ENCODE peak calls at places on chromosomes 7 and 10, in nine cellular contexts. S, A, N, F, I, J, R, O and E are unnamed samples.

GRCh38 chr10:130137077-130137448 is 872 bp downstream of the GLRX3 start:
- DNase-seq in N (peak; percentile 48), I (no peak), A (no peak), J (peak; percentile 55), F (no peak), R (no peak), S (peak; percentile 30), O (no peak), E (no peak)

GRCh38 chr10:29996842-29997123 is 62.6 kb downstream of the JCAD start:
- DNase-seq in R (no peak), N (no peak), S (no peak), O (no peak), F (no peak), A (no peak), J (no peak), I (no peak), E (no peak)

GRCh38 chr10:59064759-59065498 is 111.5 kb upstream of the PHYHIPL start:
- DNase-seq in A (no peak), I (no peak), R (no peak), F (no peak), N (no peak), S (no peak), J (no peak), O (no peak), E (no peak)

GRCh38 chr7:14196555-14196954 is 207.1 kb upstream of the ETV1 start:
- DNase-seq in S (no peak), J (no peak), R (no peak), I (no peak), N (peak; percentile 12), O (no peak), A (no peak), F (no peak), E (no peak)

GRCh38 chr7:151857412-151857811 is 19.5 kb downstream of the PRKAG2 start:
- DNase-seq in N (no peak), S (no peak), O (no peak), J (no peak), A (no peak), I (no peak), F (no peak), R (no peak), E (no peak)

GRCh38 chr10:88931548-88931947 is 21.0 kb downstream of the ACTA2 start:
- DNase-seq in R (no peak), F (no peak), N (peak; percentile 25), A (no peak), J (no peak), I (no peak), S (no peak), O (no peak), E (no peak)

GRCh38 chr10:124745678-124746077 is 1.5 kb upstream of the FAM53B start:
- DNase-seq in F (no peak), N (peak; percentile 72), R (no peak), I (no peak), O (no peak), J (peak; percentile 84), S (peak; percentile 49), A (no peak), E (no peak)

GRCh38 chr7:99379043-99379577 is 4.6 kb downstream of the ARPC1B start:
- DNase-seq in S (no peak), R (peak; percentile 61), I (peak; percentile 46), O (peak; percentile 70), N (peak; percentile 88), A (peak; percentile 74), J (peak; percentile 97), F (no peak), E (no peak)

GRCh38 chr10:32954080-32954479 is 4.0 kb downstream of the ITGB1 start:
- DNase-seq in R (no peak), N (no peak), A (no peak), I (no peak), S (no peak), O (no peak), J (no peak), F (no peak), E (no peak)
- H3K4me1 ChIP-seq in R (peaks cover 65% of the 10 kb centered on the region), N (peaks cover 18% of the 10 kb centered on the region), A (no peaks in the 10 kb centered on the region), I (peaks cover 76% of the 10 kb centered on the region), S (peaks cover 48% of the 10 kb centered on the region), O (peaks cover 56% of the 10 kb centered on the region), J (peaks cover 68% of the 10 kb centered on the region), F (peaks cover 85% of the 10 kb centered on the region), E (peaks cover 5% of the 10 kb centered on the region)

DNA sequence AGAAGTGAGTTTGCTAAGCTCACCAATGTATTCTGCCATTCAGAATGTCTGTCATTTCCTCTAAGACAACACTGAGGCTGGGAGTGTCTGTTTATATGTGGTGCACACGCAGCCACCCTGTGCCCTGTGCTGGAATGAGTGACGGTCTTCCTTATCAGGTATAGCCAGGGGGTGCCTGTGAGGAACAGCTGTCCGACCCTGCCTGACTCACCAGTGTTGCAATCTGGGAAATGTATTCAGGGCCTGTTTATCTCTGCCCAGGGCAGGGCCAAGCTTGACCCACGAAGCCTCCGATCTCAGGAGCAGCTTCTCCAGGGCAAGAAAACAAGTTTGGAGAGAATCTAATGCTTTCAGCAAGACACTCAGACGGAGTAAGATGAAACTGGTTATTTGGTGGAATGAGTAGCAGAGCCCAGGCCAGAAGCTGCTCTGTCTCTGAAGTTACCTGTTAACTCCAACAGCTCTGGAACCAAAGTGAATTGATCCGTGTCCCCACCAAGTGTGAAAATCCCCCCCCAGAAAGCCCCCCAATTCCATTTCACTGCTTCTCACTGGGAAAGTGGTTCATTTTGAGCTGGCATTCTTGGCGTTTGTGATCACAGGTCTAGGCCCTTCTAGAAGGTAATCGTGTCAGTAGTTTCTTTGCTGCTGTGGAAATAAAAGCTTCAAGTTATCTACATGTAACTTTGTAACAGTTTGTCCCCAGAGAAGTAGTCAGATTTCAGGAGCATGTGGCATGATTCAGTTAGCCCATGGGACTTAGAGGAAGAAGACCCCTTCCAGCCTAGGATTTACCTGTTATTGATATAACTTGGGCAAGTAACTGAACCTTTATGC is 6.1 kb upstream of the UBE2H start:
- DNase-seq in O (no peak), R (peak; percentile 74), N (peak; percentile 91), A (no peak), I (peak; percentile 67), S (peak; percentile 90), F (no peak), J (peak; percentile 98), E (no peak)
- TF ChIP-seq POLR2A in O (no peak), R (no peak), N (no peak), A (no peak), I (no peak), S (no peak), F (no peak), J (peak; percentile 61), E (no peak)

GRCh38 chr10:14738011-14738510 is 36.6 kb downstream of the FAM107B start:
- DNase-seq in J (no peak), S (no peak), O (no peak), F (no peak), I (no peak), R (no peak), A (no peak), N (no peak), E (no peak)
- H3K4me1 ChIP-seq in J (no peaks in the 10 kb centered on the region), S (peaks cover 22% of the 10 kb centered on the region), O (peaks cover 40% of the 10 kb centered on the region), F (peaks cover 27% of the 10 kb centered on the region), I (peaks cover 34% of the 10 kb centered on the region), R (peaks cover 38% of the 10 kb centered on the region), A (peaks cover 5% of the 10 kb centered on the region), N (peaks cover 12% of the 10 kb centered on the region), E (no peaks in the 10 kb centered on the region)

DNA sequence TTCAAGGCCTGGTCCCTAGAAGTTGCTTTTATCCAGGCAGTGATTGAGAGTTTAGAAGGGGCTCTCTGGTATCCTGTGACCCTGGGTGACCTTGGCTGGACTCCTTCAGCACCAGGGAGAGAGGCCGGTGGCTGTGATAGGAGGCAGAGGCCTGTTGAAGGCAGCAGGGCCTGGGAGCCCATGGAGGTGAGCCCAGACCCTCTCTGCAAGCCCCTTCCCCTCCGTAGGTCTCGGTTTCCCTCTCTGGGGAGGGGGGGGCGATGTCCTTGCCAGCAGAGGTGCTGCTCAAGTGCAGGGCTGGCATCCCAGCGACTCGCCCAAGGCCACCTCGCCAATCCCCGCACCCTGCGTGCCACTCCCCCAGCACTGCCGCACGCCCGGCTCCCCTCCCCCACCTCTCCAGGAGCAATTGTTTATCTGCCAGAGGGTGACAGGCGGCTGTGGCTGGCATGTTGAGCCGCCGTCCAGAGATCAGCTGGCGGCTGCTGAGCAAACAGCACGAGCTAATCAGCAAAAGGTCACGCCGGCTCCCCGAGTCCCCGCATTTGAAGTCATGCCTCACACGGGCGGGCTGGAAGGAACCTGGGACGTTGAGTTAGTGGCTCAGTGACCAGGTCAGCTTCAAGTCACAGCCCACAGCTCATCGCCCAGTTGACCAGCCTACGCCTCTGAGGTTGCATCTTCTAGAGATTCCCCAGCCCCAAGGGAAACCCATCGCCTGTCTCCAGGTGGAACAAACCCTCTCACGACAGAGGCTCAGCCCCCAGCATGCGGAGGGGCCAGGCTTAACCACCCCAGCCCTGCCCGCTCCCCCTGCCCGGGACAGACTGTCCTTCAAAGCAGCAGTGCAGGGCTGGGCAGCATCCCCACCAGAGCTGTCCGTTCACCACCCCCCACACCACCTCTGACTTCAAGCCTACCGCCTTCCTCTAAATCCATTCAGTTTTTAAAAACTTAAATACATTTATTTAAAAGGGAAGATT is 43.7 kb downstream of the ELFN1 start:
- DNase-seq in I (peak; percentile 79), A (no peak), N (no peak), R (no peak), S (no peak), O (peak; percentile 94), F (no peak), J (no peak), E (no peak)
- TF ChIP-seq POLR2A in I (no peak), A (no peak), N (no peak), R (no peak), S (no peak), O (no peak), F (no peak), J (no peak), E (no peak)